ENCODE peak calls at places on chromosomes 1 and 21, in eight cellular contexts. One of them, this sample, is unnamed.
A peak's percentile ranks its signal among the peaks of the same experiment; 100 is the strongest.

GRCh38 chr1:161367684-161368398 is at the start of gene CFAP126:
- DNase-seq in uterus: no peak
- DNase-seq in ovary: peak; percentile 56
- DNase-seq in A549: peak; percentile 73
- DNase-seq in adrenal gland: peak; percentile 88
- DNase-seq in thyroid gland: peak; percentile 73
- DNase-seq in tibial nerve: no peak
- DNase-seq in IMR-90: peak; percentile 70
- DNase-seq in this sample: peak; percentile 38

GRCh38 chr1:240820816-240821215 is 208.9 kb upstream of the GREM2 start:
- DNase-seq in thyroid gland: no peak
- DNase-seq in uterus: no peak
- DNase-seq in adrenal gland: no peak
- DNase-seq in tibial nerve: no peak
- DNase-seq in A549: no peak
- DNase-seq in IMR-90: no peak
- DNase-seq in ovary: no peak
- DNase-seq in this sample: no peak

GRCh38 chr1:245880754-245881403 is 626.2 kb downstream of the SMYD3 start:
- DNase-seq in thyroid gland: no peak
- DNase-seq in ovary: no peak
- DNase-seq in A549: no peak
- DNase-seq in uterus: no peak
- DNase-seq in IMR-90: peak; percentile 91
- DNase-seq in tibial nerve: no peak
- DNase-seq in adrenal gland: no peak
- DNase-seq in this sample: no peak

GRCh38 chr1:71650126-71650525 is 569.3 kb upstream of the ZRANB2 start:
- DNase-seq in uterus: no peak
- DNase-seq in A549: no peak
- DNase-seq in ovary: no peak
- DNase-seq in IMR-90: peak; percentile 48
- DNase-seq in thyroid gland: no peak
- DNase-seq in tibial nerve: no peak
- DNase-seq in adrenal gland: no peak
- DNase-seq in this sample: no peak

GRCh38 chr1:184866991-184867788 is 107.1 kb downstream of the NIBAN1 start:
- DNase-seq in tibial nerve: no peak
- DNase-seq in A549: no peak
- DNase-seq in adrenal gland: no peak
- DNase-seq in IMR-90: peak; percentile 96
- DNase-seq in ovary: no peak
- DNase-seq in thyroid gland: no peak
- DNase-seq in uterus: no peak
- DNase-seq in this sample: peak; percentile 41

GRCh38 chr1:179809506-179810366 is 66.6 kb downstream of the FAM163A start:
- DNase-seq in tibial nerve: no peak
- DNase-seq in ovary: peak; percentile 50
- DNase-seq in thyroid gland: peak; percentile 61
- DNase-seq in adrenal gland: peak; percentile 68
- DNase-seq in IMR-90: peak; percentile 78
- DNase-seq in uterus: peak; percentile 45
- DNase-seq in A549: peak; percentile 69
- DNase-seq in this sample: peak; percentile 59

GRCh38 chr21:35467536-35467935 is 418.4 kb upstream of the RUNX1 start:
- DNase-seq in IMR-90: peak; percentile 54
- DNase-seq in A549: no peak
- DNase-seq in thyroid gland: no peak
- DNase-seq in tibial nerve: no peak
- DNase-seq in ovary: no peak
- DNase-seq in adrenal gland: no peak
- DNase-seq in uterus: no peak
- DNase-seq in this sample: no peak

GRCh38 chr1:103106426-103107321 is 1.6 kb downstream of the COL11A1 start:
- DNase-seq in thyroid gland: peak; percentile 34
- DNase-seq in A549: peak; percentile 11
- DNase-seq in uterus: no peak
- DNase-seq in adrenal gland: peak; percentile 32
- DNase-seq in ovary: peak; percentile 17
- DNase-seq in IMR-90: peak; percentile 30
- DNase-seq in tibial nerve: peak; percentile 19
- DNase-seq in this sample: no peak

GRCh38 chr1:19866758-19867157 is 15.4 kb upstream of the OTUD3 start:
- DNase-seq in tibial nerve: no peak
- DNase-seq in thyroid gland: no peak
- DNase-seq in uterus: no peak
- DNase-seq in IMR-90: no peak
- DNase-seq in A549: no peak
- DNase-seq in ovary: no peak
- DNase-seq in adrenal gland: peak; percentile 39
- DNase-seq in this sample: no peak

GRCh38 chr1:17554966-17555365 is 15.5 kb downstream of the ARHGEF10L start:
- DNase-seq in adrenal gland: no peak
- DNase-seq in IMR-90: no peak
- DNase-seq in tibial nerve: no peak
- DNase-seq in ovary: no peak
- DNase-seq in thyroid gland: no peak
- DNase-seq in A549: no peak
- DNase-seq in uterus: no peak
- DNase-seq in this sample: no peak

GRCh38 chr1:17558954-17559617 is 19.6 kb downstream of the ARHGEF10L start:
- DNase-seq in tibial nerve: no peak
- DNase-seq in ovary: no peak
- DNase-seq in adrenal gland: peak; percentile 47
- DNase-seq in A549: no peak
- DNase-seq in uterus: no peak
- DNase-seq in thyroid gland: no peak
- DNase-seq in IMR-90: no peak
- DNase-seq in this sample: no peak

GRCh38 chr1:17558541-17558940 is 19.0 kb downstream of the ARHGEF10L start:
- DNase-seq in adrenal gland: no peak
- DNase-seq in IMR-90: no peak
- DNase-seq in A549: no peak
- DNase-seq in uterus: no peak
- DNase-seq in thyroid gland: no peak
- DNase-seq in tibial nerve: no peak
- DNase-seq in ovary: no peak
- DNase-seq in this sample: no peak

GRCh38 chr1:17559618-17560419 is 20.3 kb downstream of the ARHGEF10L start:
- DNase-seq in A549: no peak
- DNase-seq in IMR-90: no peak
- DNase-seq in ovary: no peak
- DNase-seq in thyroid gland: peak; percentile 43
- DNase-seq in adrenal gland: no peak
- DNase-seq in tibial nerve: no peak
- DNase-seq in uterus: no peak
- DNase-seq in this sample: peak; percentile 53

DNA sequence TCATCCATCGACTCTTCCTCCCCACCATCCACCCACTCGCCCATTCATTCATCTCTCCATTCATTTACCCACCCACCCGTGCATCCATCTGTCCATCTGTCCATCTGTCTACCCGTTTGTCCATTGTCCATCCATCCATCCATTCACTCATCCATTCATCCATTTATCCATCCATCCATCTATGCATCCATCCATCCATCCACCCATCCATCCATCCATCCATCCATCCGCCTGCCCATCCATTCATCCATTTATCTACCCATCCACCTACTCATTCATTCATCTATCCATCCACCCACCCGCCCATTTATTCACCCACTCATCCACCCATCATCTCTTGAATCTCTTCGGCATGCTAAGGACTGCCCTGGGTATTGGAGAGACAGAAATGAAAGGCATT is 18.5 kb downstream of the ARHGEF10L start:
- DNase-seq in ovary: no peak
- DNase-seq in tibial nerve: no peak
- DNase-seq in thyroid gland: no peak
- DNase-seq in adrenal gland: no peak
- DNase-seq in IMR-90: no peak
- DNase-seq in A549: no peak
- DNase-seq in uterus: no peak
- DNase-seq in this sample: no peak
- TF ChIP-seq CTCF in ovary: no peak
- TF ChIP-seq CTCF in tibial nerve: no peak
- TF ChIP-seq CTCF in thyroid gland: no peak
- TF ChIP-seq CTCF in adrenal gland: no peak
- TF ChIP-seq CTCF in IMR-90: no peak
- TF ChIP-seq CTCF in A549: no peak
- TF ChIP-seq CTCF in uterus: no peak
- TF ChIP-seq CTCF in this sample: no peak

GRCh38 chr1:10429868-10430215 is 391 bp upstream of the CENPS start:
- DNase-seq in uterus: no peak
- DNase-seq in IMR-90: peak; percentile 17
- DNase-seq in ovary: no peak
- DNase-seq in adrenal gland: peak; percentile 21
- DNase-seq in tibial nerve: no peak
- DNase-seq in thyroid gland: peak; percentile 13
- DNase-seq in A549: no peak
- DNase-seq in this sample: peak; percentile 24

GRCh38 chr1:10432910-10433785 is 2.9 kb downstream of the CENPS start:
- DNase-seq in ovary: no peak
- DNase-seq in A549: no peak
- DNase-seq in IMR-90: no peak
- DNase-seq in tibial nerve: no peak
- DNase-seq in adrenal gland: no peak
- DNase-seq in thyroid gland: no peak
- DNase-seq in uterus: no peak
- DNase-seq in this sample: no peak

GRCh38 chr1:10428956-10429355 is 1.3 kb upstream of the CENPS start:
- DNase-seq in uterus: no peak
- DNase-seq in tibial nerve: no peak
- DNase-seq in adrenal gland: no peak
- DNase-seq in thyroid gland: no peak
- DNase-seq in IMR-90: no peak
- DNase-seq in A549: no peak
- DNase-seq in ovary: no peak
- DNase-seq in this sample: no peak

GRCh38 chr1:10431065-10431730 is 965 bp downstream of the CENPS start:
- DNase-seq in ovary: no peak
- DNase-seq in adrenal gland: no peak
- DNase-seq in uterus: no peak
- DNase-seq in IMR-90: no peak
- DNase-seq in tibial nerve: no peak
- DNase-seq in thyroid gland: peak; percentile 8
- DNase-seq in A549: no peak
- DNase-seq in this sample: no peak

DNA sequence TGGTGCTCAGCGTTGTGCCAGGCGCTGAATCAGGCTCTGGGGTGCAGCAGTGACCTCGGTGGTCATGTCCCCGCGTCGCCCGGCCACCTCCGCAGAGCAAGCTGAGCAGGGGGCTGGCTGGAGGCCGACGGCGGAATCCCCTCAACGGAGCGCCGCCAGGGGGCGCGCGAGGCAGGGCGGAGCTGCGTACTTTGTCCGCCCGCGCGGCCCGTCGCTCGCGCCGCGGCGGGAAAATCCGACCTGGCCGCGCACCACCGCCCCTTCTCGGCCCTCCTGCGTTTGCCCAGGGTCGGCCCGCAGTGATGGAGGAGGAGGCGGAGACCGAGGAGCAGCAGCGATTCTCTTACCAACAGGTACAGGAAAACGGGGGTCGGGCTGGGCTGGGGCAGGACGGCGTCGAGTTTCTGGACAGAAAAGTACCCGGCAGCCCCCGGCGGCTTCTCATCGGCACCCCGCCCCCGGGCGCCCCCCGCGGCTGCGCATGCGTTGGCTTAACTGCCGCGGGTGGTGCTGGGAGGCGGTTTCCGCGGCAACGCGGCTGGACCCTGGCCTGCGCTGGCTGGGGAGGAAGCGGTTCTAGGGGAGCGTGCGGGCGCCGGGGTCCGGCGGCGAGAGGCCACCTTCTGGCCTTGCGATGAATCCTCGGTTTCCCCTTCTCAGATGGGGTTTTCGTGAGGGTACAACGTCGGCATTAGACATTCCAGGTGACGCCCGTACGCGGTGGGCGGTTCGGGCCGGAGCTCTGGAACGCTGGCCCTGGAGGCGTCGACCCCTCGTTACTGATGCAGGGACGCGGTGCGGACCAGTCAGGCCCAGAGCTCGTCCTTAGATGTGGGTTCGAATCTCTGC is at the start of gene CENPS:
- DNase-seq in IMR-90: peak; percentile 83
- DNase-seq in ovary: peak; percentile 95
- DNase-seq in uterus: peak; percentile 91
- DNase-seq in thyroid gland: peak; percentile 89
- DNase-seq in tibial nerve: peak; percentile 74
- DNase-seq in adrenal gland: peak; percentile 92
- DNase-seq in A549: peak; percentile 82
- DNase-seq in this sample: peak; percentile 95
- TF ChIP-seq POLR2A in IMR-90: no peak
- TF ChIP-seq POLR2A in ovary: no peak
- TF ChIP-seq POLR2A in uterus: peak; percentile 55
- TF ChIP-seq POLR2A in thyroid gland: no peak
- TF ChIP-seq POLR2A in tibial nerve: peak; percentile 20
- TF ChIP-seq POLR2A in adrenal gland: no peak
- TF ChIP-seq POLR2A in A549: peak; percentile 47
- TF ChIP-seq POLR2A in this sample: peak; percentile 37

GRCh38 chr1:3467096-3468036 is 12.9 kb downstream of the ARHGEF16 start:
- DNase-seq in IMR-90: no peak
- DNase-seq in uterus: no peak
- DNase-seq in adrenal gland: no peak
- DNase-seq in ovary: no peak
- DNase-seq in A549: no peak
- DNase-seq in tibial nerve: no peak
- DNase-seq in thyroid gland: no peak
- DNase-seq in this sample: peak; percentile 7

GRCh38 chr1:3469104-3469848 is 14.8 kb downstream of the ARHGEF16 start:
- DNase-seq in uterus: no peak
- DNase-seq in tibial nerve: no peak
- DNase-seq in thyroid gland: no peak
- DNase-seq in ovary: no peak
- DNase-seq in adrenal gland: no peak
- DNase-seq in IMR-90: no peak
- DNase-seq in A549: no peak
- DNase-seq in this sample: no peak

GRCh38 chr1:3466366-3467075 is 12.1 kb downstream of the ARHGEF16 start:
- DNase-seq in uterus: no peak
- DNase-seq in IMR-90: no peak
- DNase-seq in thyroid gland: no peak
- DNase-seq in adrenal gland: no peak
- DNase-seq in A549: no peak
- DNase-seq in ovary: no peak
- DNase-seq in tibial nerve: no peak
- DNase-seq in this sample: peak; percentile 8

GRCh38 chr1:3469849-3470649 is 15.6 kb downstream of the ARHGEF16 start:
- DNase-seq in adrenal gland: no peak
- DNase-seq in uterus: no peak
- DNase-seq in thyroid gland: no peak
- DNase-seq in ovary: no peak
- DNase-seq in tibial nerve: no peak
- DNase-seq in A549: no peak
- DNase-seq in IMR-90: no peak
- DNase-seq in this sample: no peak

GRCh38 chr1:3468236-3469103 is 14.0 kb downstream of the ARHGEF16 start:
- DNase-seq in uterus: no peak
- DNase-seq in A549: no peak
- DNase-seq in tibial nerve: no peak
- DNase-seq in adrenal gland: no peak
- DNase-seq in thyroid gland: no peak
- DNase-seq in IMR-90: no peak
- DNase-seq in ovary: peak; percentile 17
- DNase-seq in this sample: peak; percentile 8
- H3K4me1 ChIP-seq in uterus: no peaks in the 10 kb centered on the region
- H3K4me1 ChIP-seq in A549: peaks cover 12% of the 10 kb centered on the region
- H3K4me1 ChIP-seq in tibial nerve: peaks cover 26% of the 10 kb centered on the region
- H3K4me1 ChIP-seq in adrenal gland: no peaks in the 10 kb centered on the region
- H3K4me1 ChIP-seq in thyroid gland: no peaks in the 10 kb centered on the region
- H3K4me1 ChIP-seq in IMR-90: peaks cover 8% of the 10 kb centered on the region
- H3K4me1 ChIP-seq in ovary: peaks cover 4% of the 10 kb centered on the region
- H3K4me1 ChIP-seq in this sample: peaks cover 7% of the 10 kb centered on the region

GRCh38 chr1:39136635-39137034 is 67.9 kb upstream of the MACF1 start:
- DNase-seq in IMR-90: no peak
- DNase-seq in adrenal gland: no peak
- DNase-seq in ovary: no peak
- DNase-seq in thyroid gland: no peak
- DNase-seq in tibial nerve: no peak
- DNase-seq in A549: no peak
- DNase-seq in uterus: no peak
- DNase-seq in this sample: no peak
- TF ChIP-seq CTCF in IMR-90: peak; percentile 17
- TF ChIP-seq CTCF in adrenal gland: no peak
- TF ChIP-seq CTCF in ovary: no peak
- TF ChIP-seq CTCF in thyroid gland: no peak
- TF ChIP-seq CTCF in tibial nerve: no peak
- TF ChIP-seq CTCF in A549: peak; percentile 43
- TF ChIP-seq CTCF in uterus: no peak
- TF ChIP-seq CTCF in this sample: no peak

This sample was measured in transverse colon.